ENCODE peak calls at places on chromosomes 4 and X, in seven cellular contexts. O is GM20000, J is activated B cell treated with CpG ODN at 0.5 μM for 24 hours, U is Panc1, P is AG10803, X is PC-9, M is choroid plexus epithelial cell. S is an unnamed sample.

GRCh38 chr4:158159718-158160094 is 13.1 kb downstream of the GASK1B start:
- DNase-seq in O (no peak), J (no peak), U (no peak), P (peak), X (no peak), M (no peak), S (no peak)

GRCh38 chr4:81030617-81031388 is at the start of gene BMP3:
- DNase-seq in O (no peak), J (peak), U (no peak), P (peak), X (no peak), M (peak), S (peak)

GRCh38 chr4:118942465-118942864 is 53.8 kb downstream of the SYNPO2 start:
- DNase-seq in O (no peak), J (no peak), U (no peak), P (peak), X (peak), M (no peak), S (no peak)

GRCh38 chr4:124938836-124939235 is 226.3 kb upstream of the ANKRD50 start:
- DNase-seq in O (no peak), J (no peak), U (no peak), P (no peak), X (no peak), M (no peak), S (no peak)

GRCh38 chr4:87032884-87033533 is 98.2 kb downstream of the AFF1 start:
- DNase-seq in O (no peak), J (no peak), U (no peak), P (peak), X (no peak), M (peak), S (no peak)

GRCh38 chrX:55710701-55711100 is 6.8 kb upstream of the RRAGB start:
- DNase-seq in O (no peak), J (no peak), U (no peak), P (peak), X (peak), M (peak), S (no peak)

GRCh38 chr4:150457802-150458201 is 124.1 kb upstream of the MAB21L2 start:
- DNase-seq in O (no peak), J (no peak), U (no peak), P (no peak), X (no peak), M (no peak), S (no peak)

GRCh38 chrX:276588-277171 is 4.5 kb upstream of the PLCXD1 start:
- DNase-seq in O (peak), J (peak), U (no peak), P (peak), X (peak), M (peak), S (peak)

GRCh38 chr4:37758226-37758625 is 68.3 kb upstream of the PGM2 start:
- DNase-seq in O (no peak), J (no peak), U (no peak), P (peak), X (peak), M (peak), S (no peak)

GRCh38 chrX:153878969-153879653 is 6.9 kb downstream of the L1CAM start:
- DNase-seq in O (peak), J (no peak), U (no peak), P (no peak), X (no peak), M (peak), S (no peak)

GRCh38 chrX:153944140-153944799 is at the start of gene RENBP:
- DNase-seq in O (peak), J (no peak), U (no peak), P (no peak), X (no peak), M (no peak), S (no peak)

GRCh38 chr4:42397256-42397634 is at the start of gene SHISA3:
- DNase-seq in O (no peak), J (no peak), U (no peak), P (no peak), X (no peak), M (no peak), S (peak)

GRCh38 chrX:8984231-8984630 is 49.7 kb downstream of the FAM9B start:
- DNase-seq in O (no peak), J (no peak), U (no peak), P (peak), X (no peak), M (no peak), S (no peak)

DNA sequence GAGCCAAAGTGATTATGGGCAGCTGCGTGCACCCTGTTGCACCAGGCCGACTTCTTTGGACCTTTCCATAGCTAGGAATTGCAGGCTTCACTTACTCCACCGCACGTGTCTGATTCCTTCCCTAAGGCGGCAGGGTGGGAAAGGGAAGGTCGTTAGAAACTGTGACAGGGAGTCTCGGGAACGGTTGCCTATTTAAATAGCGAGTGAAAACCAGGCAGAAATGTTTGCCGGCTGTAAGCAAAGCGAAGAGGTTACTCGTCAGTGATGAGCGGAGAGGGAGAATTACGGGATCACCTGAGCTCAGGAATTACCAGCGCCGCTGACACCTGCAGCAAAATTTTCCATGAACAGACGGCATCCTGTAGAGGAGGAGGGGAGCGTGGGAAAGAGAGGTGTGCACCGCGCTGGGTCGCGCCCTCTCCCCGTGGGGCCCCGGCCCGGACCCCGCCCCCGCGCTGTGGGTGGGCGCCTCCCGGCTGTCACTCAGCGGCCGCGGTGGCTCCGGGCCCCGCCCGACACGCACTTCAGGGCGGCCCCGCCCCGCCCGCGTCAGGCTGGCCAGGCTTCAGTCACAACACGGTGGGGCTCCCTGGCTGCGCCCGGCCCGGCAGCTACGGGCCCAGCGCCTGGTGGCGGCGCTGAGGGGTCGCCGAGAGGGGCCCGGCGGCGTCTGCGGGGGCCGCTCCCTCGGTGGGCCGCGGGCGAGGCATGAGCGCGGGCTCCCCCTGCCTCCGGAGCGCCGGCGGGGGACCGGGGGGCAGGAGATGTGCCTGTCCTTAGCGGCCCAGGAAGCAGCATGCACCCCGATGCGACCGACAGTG is at the start of gene SNX25:
- DNase-seq in O (peak), J (peak), U (no peak), P (peak), X (peak), M (peak), S (peak)
- TF ChIP-seq CTCF in O (peak), J (no peak), U (peak), P (no peak), X (no peak), M (no peak), S (no peak)

GRCh38 chrX:134371133-134371532 is 88.8 kb upstream of the HPRT1 start:
- DNase-seq in O (no peak), J (no peak), U (no peak), P (no peak), X (no peak), M (no peak), S (no peak)

GRCh38 chrX:134374910-134375309 is 85.1 kb upstream of the HPRT1 start:
- DNase-seq in O (no peak), J (no peak), U (no peak), P (no peak), X (no peak), M (peak), S (no peak)

GRCh38 chrX:134375691-134376090 is 84.3 kb upstream of the HPRT1 start:
- DNase-seq in O (no peak), J (no peak), U (no peak), P (no peak), X (no peak), M (no peak), S (no peak)

GRCh38 chrX:134374294-134374693 is 85.7 kb upstream of the HPRT1 start:
- DNase-seq in O (no peak), J (no peak), U (no peak), P (no peak), X (no peak), M (peak), S (no peak)

GRCh38 chrX:134373736-134374135 is 86.2 kb upstream of the HPRT1 start:
- DNase-seq in O (no peak), J (no peak), U (no peak), P (no peak), X (no peak), M (no peak), S (no peak)
- TF ChIP-seq CTCF in O (no peak), J (no peak), U (no peak), P (no peak), X (no peak), M (no peak), S (no peak)

DNA sequence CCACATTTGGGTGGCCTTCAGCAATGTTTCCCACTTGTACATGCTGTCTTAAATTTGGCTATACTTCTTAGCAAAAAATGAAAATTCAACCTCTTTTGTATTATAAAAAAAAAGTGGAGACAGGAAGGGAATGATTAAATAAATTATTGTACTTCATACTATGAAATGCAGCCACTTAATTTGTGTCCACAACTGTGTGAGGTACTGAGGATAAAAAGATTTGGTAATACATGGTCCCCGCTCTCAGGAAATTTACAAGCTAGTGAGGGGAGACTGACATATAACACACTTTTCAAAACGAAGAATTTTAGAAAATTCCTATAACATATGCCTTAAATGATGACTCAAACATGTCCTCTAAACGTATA is 105.0 kb downstream of the HNRNPD start:
- DNase-seq in O (no peak), J (no peak), U (no peak), P (no peak), X (no peak), M (no peak), S (no peak)
- TF ChIP-seq CTCF in O (no peak), J (peak), U (peak), P (no peak), X (peak), M (no peak), S (no peak)

GRCh38 chr4:56004235-56004634 is 55.5 kb downstream of the CEP135 start:
- DNase-seq in O (no peak), J (no peak), U (no peak), P (no peak), X (no peak), M (no peak), S (no peak)

GRCh38 chr4:56003606-56004005 is 54.9 kb downstream of the CEP135 start:
- DNase-seq in O (no peak), J (no peak), U (no peak), P (no peak), X (no peak), M (no peak), S (no peak)

GRCh38 chr4:56007154-56007553 is 58.4 kb downstream of the CEP135 start:
- DNase-seq in O (no peak), J (no peak), U (no peak), P (no peak), X (no peak), M (peak), S (no peak)
- TF ChIP-seq CTCF in O (no peak), J (no peak), U (no peak), P (no peak), X (no peak), M (no peak), S (no peak)